ENCODE peak calls at places on chromosomes 13 and 19, in four cellular contexts. G is left ventricle myocardium inferior, L is aorta, K is keratinocyte. J is an unnamed sample.

GRCh38 chr13:95155504-95155903 is 145.7 kb downstream of the ABCC4 start:
- DNase-seq in K (no peak), G (no peak), L (no peak), J (no peak)

GRCh38 chr19:7636691-7637373 is at the start of gene STXBP2:
- DNase-seq in L (peak; percentile 86), G (peak; percentile 58), K (peak; percentile 42), J (peak; percentile 6)

GRCh38 chr13:78239681-78240080 is 321.1 kb upstream of the EDNRB start:
- DNase-seq in K (no peak), L (no peak), G (no peak), J (no peak)

GRCh38 chr19:5352229-5352763 is 11.7 kb upstream of the PTPRS start:
- DNase-seq in G (no peak), K (no peak), L (no peak), J (no peak)

GRCh38 chr19:49915271-49915670 is 13.7 kb upstream of the ATF5 start:
- DNase-seq in G (no peak), L (no peak), K (no peak), J (no peak)

GRCh38 chr13:34682406-34682805 is 259.7 kb upstream of the NBEA start:
- DNase-seq in L (no peak), K (no peak), G (no peak), J (no peak)

GRCh38 chr19:33622809-33623511 is 1.2 kb downstream of the CHST8 start:
- DNase-seq in L (peak; percentile 71), K (no peak), G (no peak), J (no peak)

GRCh38 chr19:6577410-6578125 is 13.4 kb downstream of the CD70 start:
- DNase-seq in K (peak; percentile 66), L (no peak), G (no peak), J (no peak)

GRCh38 chr19:42185281-42185680 is 32.2 kb downstream of the DEDD2 start:
- DNase-seq in G (no peak), K (no peak), L (no peak), J (no peak)

GRCh38 chr13:33514362-33514761 is 228.8 kb upstream of the STARD13 start:
- DNase-seq in K (no peak), G (no peak), L (no peak), J (no peak)

DNA sequence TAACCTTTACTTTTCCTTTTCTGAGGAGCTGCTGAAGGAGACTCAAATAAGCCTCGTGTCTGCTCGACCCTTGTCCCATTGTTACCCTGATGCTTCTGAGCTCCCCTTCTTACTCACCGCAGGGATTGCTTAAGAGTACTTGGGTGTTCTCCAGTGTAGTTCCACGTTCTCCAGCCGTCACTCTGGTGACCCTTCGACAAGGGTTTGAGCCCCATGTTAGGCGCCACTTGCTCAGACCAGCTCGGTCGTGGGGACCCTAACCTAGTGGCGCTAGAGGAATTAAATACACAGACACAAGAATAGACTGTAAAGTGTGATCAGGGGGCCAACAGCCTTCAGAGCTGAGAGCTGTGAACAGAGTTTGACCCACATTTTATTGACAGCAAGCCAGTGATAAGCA is 10.3 kb downstream of the ZNF480 start:
- DNase-seq in G (no peak), K (no peak), L (no peak), J (no peak)
- H3K9me3 ChIP-seq in G (peaks cover 97% of the 10 kb centered on the region), K (peaks cover 20% of the 10 kb centered on the region), L (peaks cover 30% of the 10 kb centered on the region), J (peaks cover 23% of the 10 kb centered on the region)

GRCh38 chr19:44886141-44886540 is 4.9 kb upstream of the TOMM40 start:
- DNase-seq in G (no peak), L (peak; percentile 63), K (no peak), J (no peak)
- H3K9me3 ChIP-seq in G (no peaks in the 10 kb centered on the region), L (no peaks in the 10 kb centered on the region), K (no peaks in the 10 kb centered on the region), J (no peaks in the 10 kb centered on the region)

GRCh38 chr19:11944656-11945055 is 19.7 kb downstream of the ZNF700 start:
- DNase-seq in K (no peak), G (no peak), L (no peak), J (no peak)
- H3K9me3 ChIP-seq in K (peaks cover 42% of the 10 kb centered on the region), G (peaks cover 99% of the 10 kb centered on the region), L (peaks cover 45% of the 10 kb centered on the region), J (peaks cover 62% of the 10 kb centered on the region)

GRCh38 chr13:44899967-44900366 is 89.3 kb downstream of the NUFIP1 start:
- DNase-seq in L (no peak), K (no peak), G (no peak), J (no peak)

GRCh38 chr13:44903596-44903995 is 85.7 kb downstream of the NUFIP1 start:
- DNase-seq in L (peak; percentile 93), K (no peak), G (peak; percentile 86), J (peak; percentile 81)

GRCh38 chr13:44906230-44906629 is 83.0 kb downstream of the NUFIP1 start:
- DNase-seq in K (no peak), L (no peak), G (no peak), J (no peak)

GRCh38 chr13:44904982-44905381 is 84.3 kb downstream of the NUFIP1 start:
- DNase-seq in K (no peak), L (peak; percentile 85), G (peak; percentile 40), J (peak; percentile 79)

DNA sequence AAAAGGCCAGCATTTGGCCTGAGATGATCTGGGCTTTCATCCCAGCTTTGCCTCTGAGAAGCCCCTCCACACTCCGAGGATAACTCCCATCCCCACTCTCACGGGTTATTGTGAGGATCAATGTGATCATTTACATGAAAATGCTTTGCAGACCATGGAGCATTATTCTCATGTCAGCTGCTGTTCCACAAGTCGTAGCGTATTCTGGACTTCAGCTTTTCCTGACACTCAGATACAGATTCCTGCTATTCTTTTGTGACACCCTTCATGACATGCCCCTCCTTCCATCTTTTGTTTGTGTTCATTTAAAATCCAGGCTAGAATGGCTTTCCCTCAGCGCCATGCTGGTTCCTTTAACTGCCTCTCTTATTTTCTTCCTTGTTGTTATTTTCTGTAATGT is 86.5 kb downstream of the NUFIP1 start:
- DNase-seq in G (no peak), L (no peak), K (no peak), J (no peak)
- H3K9me3 ChIP-seq in G (no peaks in the 10 kb centered on the region), L (no peaks in the 10 kb centered on the region), K (no peaks in the 10 kb centered on the region), J (no peaks in the 10 kb centered on the region)

DNA sequence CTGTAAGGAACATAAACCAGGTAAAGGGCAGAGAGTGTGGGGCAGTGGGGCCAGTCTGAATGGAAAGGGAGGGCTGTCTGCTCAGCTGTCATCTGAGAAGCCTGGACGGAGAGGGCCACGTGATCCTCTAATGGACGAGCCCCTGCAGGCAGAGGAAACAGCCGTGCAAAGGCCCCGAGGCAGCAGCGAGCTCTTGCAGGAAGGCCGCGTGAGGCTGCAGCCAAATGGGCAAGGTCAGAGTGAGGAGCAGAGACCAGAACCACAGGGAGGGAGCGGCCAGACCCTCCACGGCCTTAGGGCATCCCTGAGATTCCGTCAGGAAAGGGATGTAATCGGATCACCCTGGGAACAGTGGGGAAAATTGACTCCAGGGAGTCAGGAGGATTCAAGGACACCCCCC is 4.4 kb downstream of the LILRB4 start:
- DNase-seq in K (no peak), L (no peak), G (no peak), J (no peak)
- H3K9me3 ChIP-seq in K (peaks cover 7% of the 10 kb centered on the region), L (peaks cover 2% of the 10 kb centered on the region), G (peaks cover 32% of the 10 kb centered on the region), J (no peaks in the 10 kb centered on the region)

GRCh38 chr19:58166708-58167280 is 16.1 kb upstream of the ZNF274 start:
- DNase-seq in L (no peak), G (no peak), K (no peak), J (no peak)

GRCh38 chr19:58166268-58166667 is 15.7 kb upstream of the ZNF329 start:
- DNase-seq in G (no peak), L (no peak), K (no peak), J (no peak)

GRCh38 chr19:58170860-58171259 is 12.0 kb upstream of the ZNF274 start:
- DNase-seq in L (no peak), K (no peak), G (no peak), J (no peak)
- H3K9me3 ChIP-seq in L (peaks cover 28% of the 10 kb centered on the region), K (peaks cover 8% of the 10 kb centered on the region), G (peaks cover 100% of the 10 kb centered on the region), J (peaks cover 41% of the 10 kb centered on the region)

GRCh38 chr19:58217607-58218391 is 10.9 kb upstream of the ZNF544 start:
- DNase-seq in K (no peak), L (no peak), G (no peak), J (no peak)

GRCh38 chr19:58213075-58213369 is 15.7 kb upstream of the ZNF544 start:
- DNase-seq in G (no peak), L (no peak), K (no peak), J (no peak)

GRCh38 chr19:58212336-58213074 is 16.2 kb upstream of the ZNF544 start:
- DNase-seq in K (no peak), G (no peak), L (no peak), J (no peak)

GRCh38 chr19:58218899-58219298 is 9.8 kb upstream of the ZNF544 start:
- DNase-seq in G (no peak), K (no peak), L (no peak), J (no peak)

GRCh38 chr19:58217069-58217481 is 11.6 kb upstream of the ZNF544 start:
- DNase-seq in K (no peak), L (no peak), G (no peak), J (no peak)
- H3K9me3 ChIP-seq in K (peaks cover 42% of the 10 kb centered on the region), L (peaks cover 29% of the 10 kb centered on the region), G (peaks cover 99% of the 10 kb centered on the region), J (peaks cover 45% of the 10 kb centered on the region)

GRCh38 chr19:23313196-23313595 is 63.0 kb upstream of the ZNF724 start:
- DNase-seq in K (no peak), L (no peak), G (no peak), J (no peak)

GRCh38 chr19:23312515-23312914 is 62.3 kb upstream of the ZNF724 start:
- DNase-seq in G (no peak), L (no peak), K (peak; percentile 49), J (no peak)

GRCh38 chr19:23309926-23310325 is 59.7 kb upstream of the ZNF724 start:
- DNase-seq in G (no peak), K (no peak), L (no peak), J (no peak)

GRCh38 chr19:23311551-23311950 is 61.4 kb upstream of the ZNF724 start:
- DNase-seq in K (no peak), L (no peak), G (no peak), J (no peak)

GRCh38 chr19:23310729-23311211 is 60.6 kb upstream of the ZNF724 start:
- DNase-seq in L (no peak), K (no peak), G (no peak), J (no peak)
- H3K9me3 ChIP-seq in L (peaks cover 1% of the 10 kb centered on the region), K (no peaks in the 10 kb centered on the region), G (no peaks in the 10 kb centered on the region), J (no peaks in the 10 kb centered on the region)

J was measured in gastrocnemius medialis.